ENCODE peak calls at places on chromosome 4, in eight cellular contexts. One of them, this sample, is unnamed. For H3K4me1, the result is how much of the 10 kb centered on the place peaks cover.

GRCh38 chr4:125313497-125313896 is 1.3 kb upstream of the FAT4 start:
- DNase-seq in tibial nerve: no peak
- DNase-seq in IMR-90: peak
- DNase-seq in A549: peak
- DNase-seq in stomach: no peak
- DNase-seq in esophagus squamous epithelium: no peak
- DNase-seq in uterus: peak
- DNase-seq in esophagus muscularis mucosa: no peak
- DNase-seq in this sample: peak

GRCh38 chr4:153413827-153414226 is 52.3 kb upstream of the TMEM131L start:
- DNase-seq in tibial nerve: no peak
- DNase-seq in IMR-90: no peak
- DNase-seq in A549: no peak
- DNase-seq in stomach: no peak
- DNase-seq in esophagus squamous epithelium: no peak
- DNase-seq in uterus: no peak
- DNase-seq in esophagus muscularis mucosa: no peak
- DNase-seq in this sample: no peak

GRCh38 chr4:164012396-164013027 is 518.0 kb downstream of the TMA16 start:
- DNase-seq in tibial nerve: no peak
- DNase-seq in IMR-90: no peak
- DNase-seq in A549: peak
- DNase-seq in stomach: peak
- DNase-seq in esophagus squamous epithelium: no peak
- DNase-seq in uterus: no peak
- DNase-seq in esophagus muscularis mucosa: no peak
- DNase-seq in this sample: no peak

GRCh38 chr4:184574861-184575260 is 74.4 kb downstream of the CASP3 start:
- DNase-seq in tibial nerve: no peak
- DNase-seq in IMR-90: no peak
- DNase-seq in A549: no peak
- DNase-seq in stomach: no peak
- DNase-seq in esophagus squamous epithelium: no peak
- DNase-seq in uterus: no peak
- DNase-seq in esophagus muscularis mucosa: no peak
- DNase-seq in this sample: no peak

GRCh38 chr4:113559947-113560346 is 201.6 kb downstream of the CAMK2D start:
- DNase-seq in tibial nerve: no peak
- DNase-seq in IMR-90: no peak
- DNase-seq in A549: no peak
- DNase-seq in stomach: no peak
- DNase-seq in esophagus squamous epithelium: no peak
- DNase-seq in uterus: no peak
- DNase-seq in esophagus muscularis mucosa: no peak
- DNase-seq in this sample: no peak

GRCh38 chr4:8419222-8420041 is 21.1 kb downstream of the ACOX3 start:
- DNase-seq in tibial nerve: no peak
- DNase-seq in IMR-90: peak
- DNase-seq in A549: peak
- DNase-seq in stomach: no peak
- DNase-seq in esophagus squamous epithelium: no peak
- DNase-seq in uterus: no peak
- DNase-seq in esophagus muscularis mucosa: no peak
- DNase-seq in this sample: peak

GRCh38 chr4:77142642-77143020 is 14.4 kb upstream of the CCNG2 start:
- DNase-seq in tibial nerve: no peak
- DNase-seq in IMR-90: no peak
- DNase-seq in A549: no peak
- DNase-seq in stomach: no peak
- DNase-seq in esophagus squamous epithelium: no peak
- DNase-seq in uterus: no peak
- DNase-seq in esophagus muscularis mucosa: no peak
- DNase-seq in this sample: no peak

GRCh38 chr4:683982-684571 is 4.9 kb downstream of the SLC49A3 start:
- DNase-seq in tibial nerve: peak
- DNase-seq in IMR-90: peak
- DNase-seq in A549: peak
- DNase-seq in stomach: peak
- DNase-seq in esophagus squamous epithelium: no peak
- DNase-seq in uterus: no peak
- DNase-seq in esophagus muscularis mucosa: no peak
- DNase-seq in this sample: peak

GRCh38 chr4:55364691-55365346 is 18.8 kb downstream of the SRD5A3 start:
- DNase-seq in tibial nerve: no peak
- DNase-seq in IMR-90: no peak
- DNase-seq in A549: no peak
- DNase-seq in stomach: no peak
- DNase-seq in esophagus squamous epithelium: no peak
- DNase-seq in uterus: no peak
- DNase-seq in esophagus muscularis mucosa: no peak
- DNase-seq in this sample: peak

GRCh38 chr4:1603413-1604135 is 80.5 kb downstream of the FAM53A start:
- DNase-seq in tibial nerve: no peak
- DNase-seq in IMR-90: no peak
- DNase-seq in A549: no peak
- DNase-seq in stomach: no peak
- DNase-seq in esophagus squamous epithelium: no peak
- DNase-seq in uterus: no peak
- DNase-seq in esophagus muscularis mucosa: no peak
- DNase-seq in this sample: peak

GRCh38 chr4:10164877-10165283 is 48.3 kb upstream of the WDR1 start:
- DNase-seq in tibial nerve: no peak
- DNase-seq in IMR-90: peak
- DNase-seq in A549: peak
- DNase-seq in stomach: peak
- DNase-seq in esophagus squamous epithelium: no peak
- DNase-seq in uterus: peak
- DNase-seq in esophagus muscularis mucosa: no peak
- DNase-seq in this sample: no peak

GRCh38 chr4:116499-116898 is 7.8 kb upstream of the ZNF718 start:
- DNase-seq in tibial nerve: no peak
- DNase-seq in IMR-90: no peak
- DNase-seq in A549: no peak
- DNase-seq in stomach: no peak
- DNase-seq in esophagus squamous epithelium: no peak
- DNase-seq in uterus: no peak
- DNase-seq in esophagus muscularis mucosa: no peak
- DNase-seq in this sample: no peak

GRCh38 chr4:2812600-2812932 is 19.7 kb downstream of the SH3BP2 start:
- DNase-seq in tibial nerve: no peak
- DNase-seq in IMR-90: no peak
- DNase-seq in A549: no peak
- DNase-seq in stomach: no peak
- DNase-seq in esophagus squamous epithelium: no peak
- DNase-seq in uterus: no peak
- DNase-seq in esophagus muscularis mucosa: no peak
- DNase-seq in this sample: no peak

GRCh38 chr4:176359590-176359989 is 39.8 kb downstream of the SPCS3 start:
- DNase-seq in tibial nerve: no peak
- DNase-seq in IMR-90: peak
- DNase-seq in A549: no peak
- DNase-seq in stomach: no peak
- DNase-seq in esophagus squamous epithelium: no peak
- DNase-seq in uterus: no peak
- DNase-seq in esophagus muscularis mucosa: no peak
- DNase-seq in this sample: no peak

GRCh38 chr4:189278559-189279165 is 662.0 kb upstream of the FRG1 start:
- DNase-seq in tibial nerve: no peak
- DNase-seq in IMR-90: peak
- DNase-seq in A549: no peak
- DNase-seq in stomach: no peak
- DNase-seq in esophagus squamous epithelium: no peak
- DNase-seq in uterus: no peak
- DNase-seq in esophagus muscularis mucosa: no peak
- DNase-seq in this sample: no peak

GRCh38 chr4:52925531-52925968 is 63.4 kb downstream of the RASL11B start:
- DNase-seq in tibial nerve: no peak
- DNase-seq in IMR-90: no peak
- DNase-seq in A549: no peak
- DNase-seq in stomach: no peak
- DNase-seq in esophagus squamous epithelium: no peak
- DNase-seq in uterus: no peak
- DNase-seq in esophagus muscularis mucosa: no peak
- DNase-seq in this sample: no peak

GRCh38 chr4:77820836-77821561 is 1.8 kb upstream of the CNOT6L start:
- DNase-seq in tibial nerve: no peak
- DNase-seq in IMR-90: no peak
- DNase-seq in A549: no peak
- DNase-seq in stomach: no peak
- DNase-seq in esophagus squamous epithelium: no peak
- DNase-seq in uterus: no peak
- DNase-seq in esophagus muscularis mucosa: no peak
- DNase-seq in this sample: no peak

GRCh38 chr4:185512516-185512915 is 22.8 kb downstream of the PDLIM3 start:
- DNase-seq in tibial nerve: no peak
- DNase-seq in IMR-90: peak
- DNase-seq in A549: no peak
- DNase-seq in stomach: no peak
- DNase-seq in esophagus squamous epithelium: no peak
- DNase-seq in uterus: no peak
- DNase-seq in esophagus muscularis mucosa: no peak
- DNase-seq in this sample: no peak

GRCh38 chr4:122823476-122823875 is 3.2 kb upstream of the FGF2 start:
- DNase-seq in tibial nerve: no peak
- DNase-seq in IMR-90: no peak
- DNase-seq in A549: no peak
- DNase-seq in stomach: no peak
- DNase-seq in esophagus squamous epithelium: no peak
- DNase-seq in uterus: no peak
- DNase-seq in esophagus muscularis mucosa: no peak
- DNase-seq in this sample: no peak

GRCh38 chr4:177964061-177964460 is 521.8 kb upstream of the AGA start:
- DNase-seq in tibial nerve: no peak
- DNase-seq in IMR-90: peak
- DNase-seq in A549: no peak
- DNase-seq in stomach: no peak
- DNase-seq in esophagus squamous epithelium: no peak
- DNase-seq in uterus: no peak
- DNase-seq in esophagus muscularis mucosa: no peak
- DNase-seq in this sample: no peak

GRCh38 chr4:107579099-107579498 is 140.9 kb downstream of the PAPSS1 start:
- DNase-seq in tibial nerve: no peak
- DNase-seq in IMR-90: no peak
- DNase-seq in A549: peak
- DNase-seq in stomach: no peak
- DNase-seq in esophagus squamous epithelium: no peak
- DNase-seq in uterus: no peak
- DNase-seq in esophagus muscularis mucosa: no peak
- DNase-seq in this sample: no peak

DNA sequence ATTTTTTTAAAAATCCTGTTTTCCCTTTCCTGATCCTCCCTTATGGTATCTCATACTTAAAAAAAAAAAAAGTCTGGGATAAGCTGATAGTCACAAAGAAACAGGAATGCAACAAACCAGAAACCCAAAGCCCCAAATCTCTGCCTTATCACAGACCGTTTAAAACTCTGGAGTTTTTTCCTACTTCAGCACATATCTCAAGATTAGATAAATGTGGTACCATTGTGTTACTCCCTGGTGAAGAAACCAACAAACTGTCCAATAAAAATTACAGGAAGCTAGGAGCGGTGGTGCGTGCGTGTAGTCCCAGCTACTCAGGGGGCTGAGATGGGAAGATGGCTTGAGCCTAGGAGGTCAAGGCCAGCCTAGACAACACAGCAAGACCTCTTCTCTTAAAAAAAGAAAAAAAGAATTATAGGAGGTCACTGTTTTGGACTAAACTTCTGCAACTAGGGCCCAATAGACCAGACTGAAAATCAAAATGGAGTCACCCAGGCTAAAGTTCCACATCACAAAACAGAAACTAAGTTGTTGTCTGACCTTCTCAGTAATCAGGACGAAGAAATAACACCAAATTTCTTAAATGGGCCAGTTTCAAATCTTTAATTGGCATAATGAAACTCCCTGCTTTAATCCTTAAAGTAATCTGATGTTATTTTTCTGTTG is 51.9 kb downstream of the RBM47 start:
- DNase-seq in tibial nerve: no peak
- DNase-seq in IMR-90: no peak
- DNase-seq in A549: no peak
- DNase-seq in stomach: no peak
- DNase-seq in esophagus squamous epithelium: no peak
- DNase-seq in uterus: no peak
- DNase-seq in esophagus muscularis mucosa: no peak
- DNase-seq in this sample: no peak
- H3K4me1 ChIP-seq in tibial nerve: under half
- H3K4me1 ChIP-seq in IMR-90: under half
- H3K4me1 ChIP-seq in A549: half or more
- H3K4me1 ChIP-seq in stomach: half or more
- H3K4me1 ChIP-seq in esophagus squamous epithelium: under half
- H3K4me1 ChIP-seq in uterus: under half
- H3K4me1 ChIP-seq in esophagus muscularis mucosa: under half
- H3K4me1 ChIP-seq in this sample: under half

GRCh38 chr4:58732973-58733372 is 1622.8 kb upstream of the IGFBP7 start:
- DNase-seq in tibial nerve: no peak
- DNase-seq in IMR-90: no peak
- DNase-seq in A549: no peak
- DNase-seq in stomach: no peak
- DNase-seq in esophagus squamous epithelium: no peak
- DNase-seq in uterus: no peak
- DNase-seq in esophagus muscularis mucosa: no peak
- DNase-seq in this sample: no peak
- TF ChIP-seq CTCF in tibial nerve: no peak
- TF ChIP-seq CTCF in IMR-90: peak
- TF ChIP-seq CTCF in A549: no peak
- TF ChIP-seq CTCF in stomach: no peak
- TF ChIP-seq CTCF in esophagus squamous epithelium: no peak
- TF ChIP-seq CTCF in uterus: no peak
- TF ChIP-seq CTCF in esophagus muscularis mucosa: no peak
- TF ChIP-seq CTCF in this sample: no peak

GRCh38 chr4:70704333-70705145 is 16.2 kb downstream of the UTP3 start:
- DNase-seq in tibial nerve: peak
- DNase-seq in IMR-90: peak
- DNase-seq in A549: peak
- DNase-seq in stomach: peak
- DNase-seq in esophagus squamous epithelium: peak
- DNase-seq in uterus: peak
- DNase-seq in esophagus muscularis mucosa: peak
- DNase-seq in this sample: peak
- TF ChIP-seq POLR2A in tibial nerve: peak
- TF ChIP-seq POLR2A in IMR-90: no peak
- TF ChIP-seq POLR2A in A549: peak
- TF ChIP-seq POLR2A in stomach: no peak
- TF ChIP-seq POLR2A in esophagus squamous epithelium: peak
- TF ChIP-seq POLR2A in uterus: peak
- TF ChIP-seq POLR2A in esophagus muscularis mucosa: no peak
- TF ChIP-seq POLR2A in this sample: no peak

GRCh38 chr4:65589331-65589730 is 81.0 kb downstream of the EPHA5 start:
- DNase-seq in tibial nerve: no peak
- DNase-seq in IMR-90: no peak
- DNase-seq in A549: no peak
- DNase-seq in stomach: no peak
- DNase-seq in esophagus squamous epithelium: no peak
- DNase-seq in uterus: no peak
- DNase-seq in esophagus muscularis mucosa: no peak
- DNase-seq in this sample: no peak
- H3K4me1 ChIP-seq in tibial nerve: under half
- H3K4me1 ChIP-seq in IMR-90: under half
- H3K4me1 ChIP-seq in A549: under half
- H3K4me1 ChIP-seq in stomach: under half
- H3K4me1 ChIP-seq in esophagus squamous epithelium: under half
- H3K4me1 ChIP-seq in uterus: under half
- H3K4me1 ChIP-seq in esophagus muscularis mucosa: under half
- H3K4me1 ChIP-seq in this sample: under half